ENCODE peak calls at places on chromosome 9, in seven cellular contexts. X, Z, M, D, A, Y and L are unnamed samples. For H3K4me1, the result is how much of the 10 kb centered on the place peaks cover.

GRCh38 chr9:3441197-3441816 is 84.5 kb downstream of the RFX3 start:
- DNase-seq in Z (no peak), M (peak), Y (no peak), A (peak), X (peak), D (no peak), L (peak)

GRCh38 chr9:124297553-124297905 is 39.8 kb downstream of the NEK6 start:
- DNase-seq in M (peak), A (peak), Z (peak), X (peak), Y (peak), D (peak), L (peak)

GRCh38 chr9:137461316-137461662 is 2.2 kb upstream of the NSMF start:
- DNase-seq in X (no peak), M (peak), A (no peak), Z (no peak), Y (no peak), D (peak), L (no peak)

GRCh38 chr9:94054731-94055130 is 29.5 kb upstream of the PTPDC1 start:
- DNase-seq in Z (no peak), X (no peak), Y (no peak), A (no peak), M (no peak), D (no peak), L (peak)

GRCh38 chr9:2022560-2022959 is 7.4 kb downstream of the SMARCA2 start:
- DNase-seq in Y (no peak), M (no peak), A (no peak), Z (no peak), X (no peak), D (no peak), L (no peak)

GRCh38 chr9:134062461-134063087 is 5.3 kb downstream of the BRD3 start:
- DNase-seq in A (no peak), Z (no peak), M (no peak), Y (no peak), D (peak), X (no peak), L (no peak)

GRCh38 chr9:109253637-109254284 is 67.1 kb downstream of the EPB41L4B start:
- DNase-seq in Y (no peak), M (no peak), A (no peak), D (peak), X (peak), Z (peak), L (no peak)

GRCh38 chr9:124340219-124341069 is 74.8 kb downstream of the PSMB7 start:
- DNase-seq in A (no peak), Z (no peak), D (no peak), X (no peak), M (no peak), Y (no peak), L (no peak)

GRCh38 chr9:137720571-137721110 is 101.8 kb downstream of the EHMT1 start:
- DNase-seq in X (no peak), Y (no peak), A (no peak), M (peak), D (no peak), Z (no peak), L (no peak)

GRCh38 chr9:20753761-20754160 is 69.7 kb downstream of the FOCAD start:
- DNase-seq in A (no peak), X (no peak), Y (no peak), M (no peak), D (no peak), Z (no peak), L (no peak)

GRCh38 chr9:108113579-108113978 is 624.0 kb upstream of the KLF4 start:
- DNase-seq in M (no peak), A (no peak), Z (no peak), D (no peak), Y (no peak), X (no peak), L (no peak)

GRCh38 chr9:114860187-114860586 is 54.3 kb upstream of the TNFSF15 start:
- DNase-seq in M (no peak), Z (no peak), D (no peak), X (no peak), A (no peak), Y (no peak), L (no peak)

GRCh38 chr9:34383904-34384303 is 7.2 kb upstream of the MYORG start:
- DNase-seq in A (no peak), Y (no peak), Z (no peak), M (no peak), X (no peak), D (no peak), L (no peak)

GRCh38 chr9:68851657-68852056 is 146.6 kb downstream of the PIP5K1B start:
- DNase-seq in D (no peak), Z (no peak), Y (no peak), M (peak), X (no peak), A (no peak), L (no peak)

GRCh38 chr9:84101892-84102632 is 121.5 kb downstream of the RMI1 start:
- DNase-seq in Y (no peak), A (no peak), D (no peak), X (no peak), Z (no peak), M (no peak), L (no peak)

GRCh38 chr9:112535811-112536210 is 49.2 kb downstream of the KIAA1958 start:
- DNase-seq in D (no peak), A (no peak), X (no peak), Z (no peak), M (no peak), Y (no peak), L (no peak)

GRCh38 chr9:95102001-95102433 is 215.5 kb downstream of the FANCC start:
- DNase-seq in Y (no peak), A (no peak), X (no peak), Z (no peak), D (no peak), M (no peak), L (no peak)

GRCh38 chr9:8961186-8961666 is 1161.6 kb upstream of the DMAC1 start:
- DNase-seq in Z (no peak), X (no peak), D (peak), A (peak), M (peak), Y (no peak), L (peak)

GRCh38 chr9:78806492-78807160 is 509.7 kb downstream of the PSAT1 start:
- DNase-seq in D (no peak), A (no peak), X (no peak), Y (no peak), M (no peak), Z (no peak), L (no peak)

GRCh38 chr9:92618633-92619225 is 51.2 kb downstream of the IPPK start:
- DNase-seq in X (no peak), M (peak), Y (no peak), A (no peak), D (peak), Z (no peak), L (no peak)

GRCh38 chr9:113228130-113228665 is 6.9 kb downstream of the SLC31A1 start:
- DNase-seq in Z (no peak), Y (no peak), A (no peak), D (no peak), M (peak), X (no peak), L (no peak)

GRCh38 chr9:4762889-4763521 is 22.0 kb upstream of the AK3 start:
- DNase-seq in M (peak), Z (no peak), A (peak), Y (no peak), D (no peak), X (no peak), L (peak)

GRCh38 chr9:16615451-16615850 is 255.0 kb downstream of the BNC2 start:
- DNase-seq in X (no peak), D (no peak), A (no peak), Y (no peak), M (no peak), Z (no peak), L (no peak)

GRCh38 chr9:23220171-23220570 is 605.9 kb downstream of the ELAVL2 start:
- DNase-seq in Z (no peak), X (no peak), D (no peak), M (no peak), A (no peak), Y (no peak), L (no peak)

GRCh38 chr9:107711528-107711927 is 222.0 kb upstream of the KLF4 start:
- DNase-seq in Y (no peak), D (peak), M (peak), A (peak), Z (no peak), X (peak), L (no peak)

GRCh38 chr9:10015755-10016154 is 597.0 kb downstream of the PTPRD start:
- DNase-seq in Y (no peak), M (no peak), X (no peak), Z (no peak), A (no peak), D (no peak), L (no peak)

GRCh38 chr9:21853414-21853813 is 51.0 kb downstream of the MTAP start:
- DNase-seq in M (no peak), Y (no peak), D (no peak), X (no peak), A (no peak), Z (no peak), L (no peak)

GRCh38 chr9:21854119-21854518 is 51.7 kb downstream of the MTAP start:
- DNase-seq in Y (no peak), X (no peak), A (no peak), D (no peak), Z (no peak), M (no peak), L (no peak)

GRCh38 chr9:21854594-21854993 is 52.2 kb downstream of the MTAP start:
- DNase-seq in D (no peak), Y (no peak), Z (no peak), X (no peak), M (no peak), A (peak), L (no peak)

GRCh38 chr9:21852751-21853150 is 50.3 kb downstream of the MTAP start:
- DNase-seq in Z (no peak), Y (no peak), M (no peak), A (no peak), D (no peak), X (no peak), L (no peak)

DNA sequence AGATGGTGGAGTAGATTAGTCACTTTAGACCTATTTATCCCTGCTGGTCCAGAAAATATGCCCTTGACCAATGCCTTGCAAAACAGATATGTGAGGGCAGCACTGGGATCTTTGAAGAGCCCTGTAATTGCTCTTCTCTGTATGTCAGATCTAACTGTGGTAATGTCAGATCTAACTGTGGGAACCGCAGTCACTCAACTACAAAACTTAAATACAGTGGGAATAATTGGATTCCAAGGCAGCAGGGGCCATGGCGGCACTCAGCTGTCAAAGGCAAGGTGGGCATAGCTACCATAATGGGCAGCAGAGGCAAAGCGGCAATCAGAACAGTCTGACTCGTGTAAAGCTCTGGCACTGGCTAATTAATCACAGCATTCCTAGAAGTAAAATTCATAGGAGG is 46.2 kb downstream of the MTAP start:
- DNase-seq in A (no peak), Z (no peak), Y (no peak), M (no peak), X (no peak), D (no peak), L (no peak)
- H3K4me1 ChIP-seq in A (under half), Z (under half), Y (under half), M (under half), X (under half), D (under half), L (under half)

GRCh38 chr9:121388140-121388925 is 18.3 kb upstream of the STOM start:
- DNase-seq in Z (no peak), Y (no peak), A (no peak), X (no peak), M (no peak), D (no peak), L (no peak)

GRCh38 chr9:121383715-121384114 is 13.7 kb upstream of the STOM start:
- DNase-seq in Y (no peak), X (no peak), M (no peak), Z (no peak), A (no peak), D (no peak), L (no peak)

GRCh38 chr9:121380941-121381340 is 10.9 kb upstream of the STOM start:
- DNase-seq in D (no peak), X (no peak), Y (no peak), M (no peak), A (no peak), Z (no peak), L (no peak)

GRCh38 chr9:121390372-121390771 is 20.3 kb upstream of the STOM start:
- DNase-seq in Z (no peak), X (no peak), Y (no peak), M (no peak), A (no peak), D (no peak), L (no peak)

GRCh38 chr9:121386442-121387175 is 16.6 kb upstream of the STOM start:
- DNase-seq in M (no peak), Y (no peak), D (no peak), X (no peak), A (no peak), Z (no peak), L (no peak)
- H3K4me3 ChIP-seq in M (no peak), Y (no peak), D (no peak), X (no peak), A (no peak), Z (no peak), L (no peak)

DNA sequence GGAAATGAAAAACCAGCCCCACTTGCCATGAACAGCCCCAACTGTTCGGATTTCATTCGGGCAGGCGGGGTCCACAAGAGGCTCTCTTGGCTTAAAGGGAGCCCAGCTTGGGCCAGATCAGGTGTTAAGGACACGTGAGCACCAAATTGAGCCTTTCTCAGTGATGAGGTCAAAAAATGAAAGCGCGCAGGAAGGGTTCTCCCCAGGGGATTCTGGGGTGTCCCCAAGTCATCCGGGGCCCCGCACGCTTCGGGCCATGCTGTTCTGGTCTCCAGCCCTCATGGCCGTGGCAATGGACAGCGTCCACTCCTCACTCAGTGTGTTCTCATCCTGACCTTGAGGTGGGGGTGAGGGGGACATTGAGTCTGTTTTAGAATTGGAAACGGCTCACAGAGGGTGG is 10.9 kb downstream of the AK1 start:
- DNase-seq in X (no peak), Y (no peak), D (no peak), Z (no peak), M (peak), A (no peak), L (no peak)
- H3K27ac ChIP-seq in X (no peak), Y (no peak), D (no peak), Z (no peak), M (no peak), A (no peak), L (no peak)

DNA sequence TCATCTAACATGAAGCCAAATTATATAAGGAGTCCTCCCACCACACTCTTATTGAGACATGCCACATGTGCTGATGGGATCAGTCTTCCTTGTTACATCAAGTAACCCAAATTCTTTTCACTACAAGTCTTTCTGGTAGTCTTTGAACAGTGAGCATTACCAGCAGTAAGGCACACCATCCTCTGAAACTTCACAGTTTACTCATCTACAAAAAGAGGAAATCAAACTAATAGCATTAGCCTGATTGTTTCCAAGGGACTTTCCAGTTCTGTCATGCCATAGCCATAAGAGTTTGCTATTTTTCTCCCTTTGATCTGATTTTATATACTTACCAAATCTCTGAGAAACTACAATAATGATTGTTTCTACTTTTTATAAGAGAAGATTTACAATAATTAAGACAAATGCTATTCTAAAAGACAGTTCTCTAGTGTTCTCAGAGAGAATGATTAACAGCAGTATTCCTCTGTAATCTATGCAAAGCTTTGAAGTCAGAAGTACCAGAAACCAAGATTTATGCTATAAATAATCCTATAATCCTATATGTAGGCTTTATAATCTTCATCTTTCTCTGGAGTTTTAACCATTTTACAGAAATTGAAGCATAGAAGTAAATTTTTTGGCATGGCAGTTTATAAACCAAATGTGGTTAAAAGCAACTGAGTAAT is 166.2 kb upstream of the ACO1 start:
- DNase-seq in M (no peak), Y (no peak), D (no peak), A (no peak), X (no peak), Z (no peak), L (no peak)
- H3K4me1 ChIP-seq in M (under half), Y (under half), D (under half), A (under half), X (under half), Z (under half), L (under half)